ENCODE peak calls at places on chromosome 12, in six cellular contexts. X, D, F, K, O and R are unnamed samples.
A peak's percentile ranks its signal among the peaks of the same experiment; 100 is the strongest.

GRCh38 chr12:49370539-49370938 is 3.3 kb downstream of the SPATS2 start:
- DNase-seq in X (no peak), D (no peak), F (no peak), K (no peak), O (no peak), R (no peak)

GRCh38 chr12:121580959-121581680 is at the start of gene KDM2B:
- DNase-seq in X (peak; percentile 67), D (peak; percentile 65), F (peak; percentile 67), K (no peak), O (peak; percentile 79), R (peak; percentile 54)

GRCh38 chr12:51217968-51218606 is at the start of gene POU6F1:
- DNase-seq in X (peak; percentile 76), D (peak; percentile 89), F (peak; percentile 84), K (peak; percentile 73), O (peak; percentile 90), R (peak; percentile 68)

GRCh38 chr12:26062006-26062405 is 62.8 kb downstream of the BHLHE41 start:
- DNase-seq in X (no peak), D (no peak), F (no peak), K (no peak), O (no peak), R (no peak)

GRCh38 chr12:80313184-80313583 is 130.9 kb upstream of the PTPRQ start:
- DNase-seq in X (no peak), D (no peak), F (no peak), K (no peak), O (no peak), R (no peak)

GRCh38 chr12:40655451-40655850 is 36.8 kb upstream of the CNTN1 start:
- DNase-seq in X (no peak), D (no peak), F (no peak), K (no peak), O (no peak), R (no peak)

GRCh38 chr12:110508071-110508586 is 6.0 kb downstream of the RAD9B start:
- DNase-seq in X (no peak), D (no peak), F (peak; percentile 7), K (no peak), O (no peak), R (no peak)

GRCh38 chr12:66573605-66574004 is 105.3 kb downstream of the GRIP1 start:
- DNase-seq in X (no peak), D (no peak), F (no peak), K (no peak), O (no peak), R (no peak)

GRCh38 chr12:88111074-88111652 is 30.7 kb downstream of the CEP290 start:
- DNase-seq in X (peak; percentile 56), D (no peak), F (peak; percentile 66), K (no peak), O (peak; percentile 46), R (peak; percentile 1)

GRCh38 chr12:114478891-114479290 is 72.9 kb upstream of the TBX5 start:
- DNase-seq in X (no peak), D (no peak), F (no peak), K (no peak), O (no peak), R (no peak)

GRCh38 chr12:3076730-3077571 is at the start of gene TSPAN9:
- DNase-seq in X (peak; percentile 48), D (peak; percentile 82), F (peak; percentile 81), K (no peak), O (peak; percentile 76), R (peak; percentile 71)

GRCh38 chr12:89140141-89140540 is 212.2 kb downstream of the DUSP6 start:
- DNase-seq in X (peak; percentile 54), D (no peak), F (no peak), K (no peak), O (peak; percentile 33), R (no peak)

GRCh38 chr12:78802593-78802992 is 62.0 kb upstream of the SYT1 start:
- DNase-seq in X (peak; percentile 70), D (no peak), F (peak; percentile 45), K (no peak), O (peak; percentile 20), R (no peak)

GRCh38 chr12:13154027-13154538 is 42.4 kb upstream of the EMP1 start:
- DNase-seq in X (peak; percentile 50), D (no peak), F (no peak), K (no peak), O (peak; percentile 26), R (no peak)

GRCh38 chr12:93404961-93405849 is 27.5 kb downstream of the NUDT4 start:
- DNase-seq in X (no peak), D (no peak), F (no peak), K (no peak), O (no peak), R (no peak)

GRCh38 chr12:131264625-131265024 is 310.9 kb downstream of the ADGRD1 start:
- DNase-seq in X (no peak), D (no peak), F (no peak), K (no peak), O (no peak), R (no peak)

GRCh38 chr12:4899361-4899760 is 10.3 kb upstream of the KCNA1 start:
- DNase-seq in X (no peak), D (no peak), F (no peak), K (no peak), O (no peak), R (no peak)

GRCh38 chr12:14638066-14638465 is 58.3 kb downstream of the GUCY2C start:
- DNase-seq in X (no peak), D (no peak), F (no peak), K (no peak), O (no peak), R (no peak)

GRCh38 chr12:126873701-126874100 is 1393.3 kb upstream of the TMEM132C start:
- DNase-seq in X (no peak), D (no peak), F (no peak), K (no peak), O (no peak), R (no peak)
- H2AFZ ChIP-seq in X (no peak overlapping the region), D (no peak overlapping the region), F (no peak overlapping the region), K (peak overlapping the region; percentile 25), O (no peak overlapping the region), R (no peak overlapping the region)

DNA sequence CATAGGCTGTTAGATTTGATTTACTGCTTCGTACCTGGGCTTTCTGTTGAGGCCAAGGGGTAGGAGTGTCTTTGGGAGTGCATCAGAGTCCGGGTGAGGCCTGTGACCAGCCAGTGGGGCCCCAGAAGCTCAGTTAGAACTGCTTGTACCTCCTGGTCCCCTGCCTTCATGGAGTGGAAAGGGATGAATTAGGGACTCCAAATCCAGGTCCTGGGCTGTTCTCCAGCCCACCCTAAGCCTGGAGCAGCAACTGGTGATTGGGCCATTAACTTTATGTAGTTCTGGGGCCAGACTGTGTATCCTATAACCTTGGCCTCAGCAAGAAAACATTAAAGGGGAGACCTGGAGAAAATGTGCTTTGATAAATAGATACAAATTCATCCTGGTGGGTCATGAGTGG is 42.5 kb downstream of the CHST11 start:
- DNase-seq in X (no peak), D (no peak), F (no peak), K (no peak), O (no peak), R (no peak)
- H3K14ac ChIP-seq in X (no peak overlapping the region), D (no peak overlapping the region), F (no peak overlapping the region), K (no peak overlapping the region), O (no peak overlapping the region), R (no peak overlapping the region)

DNA sequence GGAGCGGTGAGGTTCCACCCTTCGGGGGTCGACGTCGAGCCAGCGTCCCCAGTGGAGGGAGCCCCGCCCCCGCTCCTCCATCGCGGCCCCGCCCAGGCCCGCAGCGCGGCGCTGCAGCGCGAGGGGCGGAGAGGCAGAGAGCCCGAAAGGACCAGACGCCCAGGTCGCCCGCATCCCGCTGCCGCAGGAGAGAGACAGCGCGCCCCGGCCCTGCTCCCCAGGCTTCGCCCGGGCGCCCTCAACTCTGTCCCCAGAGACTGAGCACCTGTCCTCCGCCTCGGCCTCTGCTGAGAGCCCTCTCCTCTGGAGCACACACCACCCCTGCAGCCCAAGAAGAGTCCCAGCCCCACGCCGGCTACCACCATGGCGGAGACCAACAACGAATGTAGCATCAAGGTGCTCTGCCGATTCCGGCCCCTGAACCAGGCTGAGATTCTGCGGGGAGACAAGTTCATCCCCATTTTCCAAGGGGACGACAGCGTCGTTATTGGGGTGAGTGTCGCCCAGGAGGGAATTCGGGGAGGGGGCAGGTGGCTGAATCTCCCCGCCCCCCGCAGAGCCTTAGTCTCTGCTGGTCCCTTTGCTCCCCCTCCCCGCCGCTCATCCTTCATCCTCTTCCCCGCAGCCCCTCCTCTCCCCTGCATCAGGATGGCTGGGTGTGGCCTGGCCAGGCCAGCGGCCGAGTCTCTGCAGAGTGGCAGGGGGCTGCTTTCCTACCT is at the start of gene KIF5A:
- DNase-seq in X (no peak), D (peak; percentile 86), F (peak; percentile 58), K (no peak), O (no peak), R (peak; percentile 53)
- H2AFZ ChIP-seq in X (peak within 1 kb of the TSS; percentile 82), D (no peak within 1 kb of the TSS), F (peak within 1 kb of the TSS; percentile 76), K (peak within 1 kb of the TSS; percentile 56), O (peak within 1 kb of the TSS; percentile 57), R (peak within 1 kb of the TSS; percentile 89)

GRCh38 chr12:125159687-125160086 is 94.5 kb downstream of the AACS start:
- DNase-seq in X (no peak), D (no peak), F (no peak), K (no peak), O (no peak), R (no peak)
- H3K14ac ChIP-seq in X (no peak overlapping the region), D (no peak overlapping the region), F (no peak overlapping the region), K (no peak overlapping the region), O (no peak overlapping the region), R (no peak overlapping the region)

DNA sequence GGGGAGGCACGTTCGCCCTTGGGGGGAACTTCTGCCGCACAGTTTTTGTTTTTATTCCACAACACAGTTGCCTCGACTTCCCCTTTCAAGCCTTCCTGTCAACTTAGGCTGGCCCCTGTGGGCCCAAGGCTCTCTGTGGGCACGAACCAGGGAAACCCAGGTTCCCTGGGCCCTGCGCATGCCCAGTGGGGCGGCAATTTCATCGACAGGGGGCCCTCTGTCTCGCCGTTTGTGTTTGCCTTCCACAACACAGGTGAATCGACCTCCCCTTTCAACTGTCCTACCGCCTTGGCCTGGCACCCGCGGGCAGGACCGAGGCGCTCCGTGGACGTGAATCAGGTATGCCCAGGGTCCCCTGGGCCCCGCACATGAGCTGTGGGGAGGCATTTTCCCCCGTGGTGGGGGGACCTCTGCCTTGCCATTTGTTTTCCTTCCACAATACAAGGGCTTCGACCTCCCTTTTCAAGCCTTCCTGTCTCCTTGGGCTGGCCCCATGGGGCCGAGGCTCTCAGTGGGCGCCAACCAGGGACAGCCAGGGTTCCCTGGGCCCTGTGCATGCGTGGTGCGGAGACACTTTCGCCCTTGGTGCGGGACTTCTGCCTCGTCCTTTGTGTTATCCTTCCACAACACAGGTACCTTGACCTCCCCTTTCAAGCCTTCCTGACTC is 354.0 kb downstream of the ALG10 start:
- DNase-seq in X (no peak), D (no peak), F (no peak), K (no peak), O (no peak), R (no peak)
- H2AFZ ChIP-seq in X (no peak overlapping the region), D (no peak overlapping the region), F (no peak overlapping the region), K (no peak overlapping the region), O (no peak overlapping the region), R (no peak overlapping the region)